ENCODE peak calls at places on chromosomes 1 and 21, in five cellular contexts. One of them, this sample, is unnamed. For H3K27me3 and H3K4me1, the result is how much of the 10 kb centered on the place peaks cover.

GRCh38 chr1:44212355-44213221 is 683 bp upstream of the DMAP1 start:
- DNase-seq in adipocyte: no peak
- DNase-seq in pancreas: no peak
- DNase-seq in cardiac muscle cell: no peak
- DNase-seq in mesendoderm: no peak
- DNase-seq in this sample: no peak

GRCh38 chr1:203278087-203278884 is 27.0 kb upstream of the BTG2 start:
- DNase-seq in mesendoderm: peak
- DNase-seq in pancreas: peak
- DNase-seq in adipocyte: peak
- DNase-seq in cardiac muscle cell: peak
- DNase-seq in this sample: peak

GRCh38 chr1:244836135-244836521 is 670 bp downstream of the COX20 start:
- DNase-seq in pancreas: no peak
- DNase-seq in adipocyte: peak
- DNase-seq in mesendoderm: peak
- DNase-seq in cardiac muscle cell: peak
- DNase-seq in this sample: peak

GRCh38 chr1:29332204-29332603 is 95.9 kb downstream of the PTPRU start:
- DNase-seq in mesendoderm: peak
- DNase-seq in cardiac muscle cell: peak
- DNase-seq in adipocyte: peak
- DNase-seq in pancreas: peak
- DNase-seq in this sample: peak

GRCh38 chr1:52156460-52156859 is 14.6 kb downstream of the ZFYVE9 start:
- DNase-seq in mesendoderm: no peak
- DNase-seq in cardiac muscle cell: no peak
- DNase-seq in adipocyte: no peak
- DNase-seq in pancreas: no peak
- DNase-seq in this sample: no peak

GRCh38 chr1:92980732-92981647 is 19.7 kb upstream of the DIPK1A start:
- DNase-seq in pancreas: no peak
- DNase-seq in mesendoderm: no peak
- DNase-seq in adipocyte: no peak
- DNase-seq in cardiac muscle cell: no peak
- DNase-seq in this sample: no peak

GRCh38 chr1:171210355-171210754 is 25.3 kb downstream of the FMO2 start:
- DNase-seq in mesendoderm: no peak
- DNase-seq in cardiac muscle cell: peak
- DNase-seq in pancreas: no peak
- DNase-seq in adipocyte: peak
- DNase-seq in this sample: no peak

GRCh38 chr1:198105185-198105584 is 51.6 kb upstream of the NEK7 start:
- DNase-seq in cardiac muscle cell: no peak
- DNase-seq in pancreas: no peak
- DNase-seq in mesendoderm: no peak
- DNase-seq in adipocyte: no peak
- DNase-seq in this sample: no peak

GRCh38 chr1:209387271-209387968 is 196.1 kb upstream of the CAMK1G start:
- DNase-seq in mesendoderm: no peak
- DNase-seq in cardiac muscle cell: no peak
- DNase-seq in pancreas: no peak
- DNase-seq in adipocyte: no peak
- DNase-seq in this sample: no peak

GRCh38 chr1:84619383-84620093 is 45.3 kb upstream of the CTBS start:
- DNase-seq in adipocyte: peak
- DNase-seq in pancreas: no peak
- DNase-seq in mesendoderm: peak
- DNase-seq in cardiac muscle cell: peak
- DNase-seq in this sample: peak

GRCh38 chr1:6179564-6180175 is 451 bp downstream of the CHD5 start:
- DNase-seq in mesendoderm: no peak
- DNase-seq in cardiac muscle cell: no peak
- DNase-seq in adipocyte: peak
- DNase-seq in pancreas: no peak
- DNase-seq in this sample: peak

GRCh38 chr1:19754482-19754881 is 45.2 kb downstream of the TMCO4 start:
- DNase-seq in pancreas: no peak
- DNase-seq in adipocyte: no peak
- DNase-seq in cardiac muscle cell: no peak
- DNase-seq in mesendoderm: no peak
- DNase-seq in this sample: no peak

GRCh38 chr1:198858026-198858425 is 219.2 kb downstream of the PTPRC start:
- DNase-seq in mesendoderm: no peak
- DNase-seq in adipocyte: no peak
- DNase-seq in pancreas: no peak
- DNase-seq in cardiac muscle cell: no peak
- DNase-seq in this sample: no peak

GRCh38 chr21:43932005-43932404 is 67.0 kb downstream of the AGPAT3 start:
- DNase-seq in cardiac muscle cell: no peak
- DNase-seq in pancreas: no peak
- DNase-seq in adipocyte: no peak
- DNase-seq in mesendoderm: no peak
- DNase-seq in this sample: no peak

GRCh38 chr1:89702520-89703045 is 69.7 kb downstream of the LRRC8C start:
- DNase-seq in mesendoderm: no peak
- DNase-seq in adipocyte: no peak
- DNase-seq in pancreas: no peak
- DNase-seq in cardiac muscle cell: no peak
- DNase-seq in this sample: no peak

GRCh38 chr1:31239653-31240241 is at the start of gene NKAIN1:
- DNase-seq in mesendoderm: peak
- DNase-seq in cardiac muscle cell: peak
- DNase-seq in adipocyte: peak
- DNase-seq in pancreas: peak
- DNase-seq in this sample: peak

GRCh38 chr1:3530931-3531818 is 76.7 kb downstream of the ARHGEF16 start:
- DNase-seq in adipocyte: peak
- DNase-seq in mesendoderm: peak
- DNase-seq in cardiac muscle cell: peak
- DNase-seq in pancreas: peak
- DNase-seq in this sample: peak
- H3K27me3 ChIP-seq in adipocyte: under half
- H3K27me3 ChIP-seq in mesendoderm: under half
- H3K27me3 ChIP-seq in cardiac muscle cell: under half
- H3K27me3 ChIP-seq in pancreas: under half
- H3K27me3 ChIP-seq in this sample: under half

GRCh38 chr1:238201992-238202391 is 311.3 kb upstream of the ZP4 start:
- DNase-seq in cardiac muscle cell: no peak
- DNase-seq in adipocyte: no peak
- DNase-seq in pancreas: no peak
- DNase-seq in mesendoderm: no peak
- DNase-seq in this sample: no peak

GRCh38 chr1:238191161-238191560 is 300.4 kb upstream of the ZP4 start:
- DNase-seq in pancreas: no peak
- DNase-seq in cardiac muscle cell: no peak
- DNase-seq in mesendoderm: no peak
- DNase-seq in adipocyte: no peak
- DNase-seq in this sample: no peak

GRCh38 chr1:238199325-238199724 is 308.6 kb upstream of the ZP4 start:
- DNase-seq in adipocyte: no peak
- DNase-seq in cardiac muscle cell: no peak
- DNase-seq in pancreas: no peak
- DNase-seq in mesendoderm: no peak
- DNase-seq in this sample: no peak

DNA sequence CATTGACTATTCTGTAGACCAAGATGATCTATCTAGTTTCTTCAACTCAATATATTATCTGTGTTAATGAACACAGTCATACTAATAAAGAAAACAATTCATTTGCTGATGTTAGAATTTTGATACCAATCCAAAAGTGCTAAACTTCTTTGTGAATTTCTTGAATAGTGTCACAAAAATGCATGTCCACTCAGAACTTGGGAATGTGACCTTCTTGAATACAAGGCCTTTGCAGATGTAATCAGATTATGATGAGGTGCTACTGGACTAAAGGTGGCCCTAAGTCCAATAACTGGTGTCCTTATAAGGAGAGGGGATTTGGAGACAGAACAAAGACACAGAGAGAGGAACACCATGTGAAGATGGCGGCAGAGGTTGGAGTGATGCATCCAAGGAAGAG is 305.8 kb upstream of the ZP4 start:
- DNase-seq in pancreas: no peak
- DNase-seq in mesendoderm: no peak
- DNase-seq in cardiac muscle cell: no peak
- DNase-seq in adipocyte: no peak
- DNase-seq in this sample: no peak
- H3K4me1 ChIP-seq in pancreas: under half
- H3K4me1 ChIP-seq in mesendoderm: under half
- H3K4me1 ChIP-seq in cardiac muscle cell: under half
- H3K4me1 ChIP-seq in adipocyte: under half
- H3K4me1 ChIP-seq in this sample: under half

DNA sequence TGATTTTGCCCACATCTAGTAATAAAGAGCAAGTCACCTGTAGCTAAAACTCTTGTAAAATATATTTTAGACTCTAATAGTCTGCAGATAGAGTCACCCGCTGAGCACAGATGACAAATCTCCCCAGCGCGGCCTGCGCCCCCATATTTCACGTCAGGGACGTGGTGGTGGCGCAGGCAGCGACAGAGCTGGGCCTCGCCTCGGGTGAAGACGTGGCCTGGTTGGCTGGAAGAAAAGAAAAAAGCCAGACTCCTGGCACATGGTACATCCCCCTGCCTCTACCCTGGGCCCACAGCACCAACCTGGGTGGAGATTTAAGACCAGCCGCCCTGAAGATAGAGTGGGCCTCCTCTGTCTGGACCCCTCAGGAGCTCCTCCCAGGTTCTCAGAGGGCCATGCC is 6.0 kb upstream of the DMBX1 start:
- DNase-seq in adipocyte: no peak
- DNase-seq in cardiac muscle cell: no peak
- DNase-seq in mesendoderm: no peak
- DNase-seq in pancreas: no peak
- DNase-seq in this sample: peak
- H3K27me3 ChIP-seq in adipocyte: half or more
- H3K27me3 ChIP-seq in cardiac muscle cell: half or more
- H3K27me3 ChIP-seq in mesendoderm: under half
- H3K27me3 ChIP-seq in pancreas: under half
- H3K27me3 ChIP-seq in this sample: half or more

GRCh38 chr1:22801753-22802152 is 91.1 kb downstream of the EPHB2 start:
- DNase-seq in adipocyte: no peak
- DNase-seq in cardiac muscle cell: no peak
- DNase-seq in mesendoderm: peak
- DNase-seq in pancreas: no peak
- DNase-seq in this sample: no peak

GRCh38 chr1:22805672-22806038 is 95.0 kb downstream of the EPHB2 start:
- DNase-seq in cardiac muscle cell: no peak
- DNase-seq in adipocyte: no peak
- DNase-seq in mesendoderm: no peak
- DNase-seq in pancreas: no peak
- DNase-seq in this sample: peak

GRCh38 chr1:22804333-22804906 is 93.8 kb downstream of the EPHB2 start:
- DNase-seq in cardiac muscle cell: no peak
- DNase-seq in pancreas: no peak
- DNase-seq in mesendoderm: no peak
- DNase-seq in adipocyte: no peak
- DNase-seq in this sample: no peak

GRCh38 chr1:22804969-22805671 is 94.5 kb downstream of the EPHB2 start:
- DNase-seq in adipocyte: no peak
- DNase-seq in pancreas: no peak
- DNase-seq in cardiac muscle cell: no peak
- DNase-seq in mesendoderm: no peak
- DNase-seq in this sample: peak

GRCh38 chr1:22803833-22804232 is 93.2 kb downstream of the EPHB2 start:
- DNase-seq in pancreas: no peak
- DNase-seq in mesendoderm: no peak
- DNase-seq in cardiac muscle cell: peak
- DNase-seq in adipocyte: no peak
- DNase-seq in this sample: no peak
- H3K4me1 ChIP-seq in pancreas: under half
- H3K4me1 ChIP-seq in mesendoderm: under half
- H3K4me1 ChIP-seq in cardiac muscle cell: under half
- H3K4me1 ChIP-seq in adipocyte: under half
- H3K4me1 ChIP-seq in this sample: under half

DNA sequence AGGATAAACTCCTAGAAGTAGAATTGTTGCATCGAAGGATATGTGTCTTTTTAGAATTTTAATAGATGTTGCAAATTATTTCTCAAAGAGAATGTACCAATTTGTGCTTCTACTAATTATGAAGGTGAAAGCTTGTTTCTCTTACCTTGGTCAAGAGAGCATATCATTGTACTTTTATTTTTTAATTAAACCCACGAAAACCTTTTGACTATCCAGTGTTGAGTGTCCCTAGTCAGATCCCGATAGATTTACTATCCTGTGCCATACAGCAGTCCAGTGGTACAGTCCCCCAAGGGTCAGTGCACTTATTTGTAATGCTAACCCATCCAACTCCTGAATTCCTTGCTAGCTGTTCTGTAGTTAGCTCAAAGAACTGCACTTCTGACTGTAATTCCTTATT is 11.0 kb downstream of the FCRLB start:
- DNase-seq in pancreas: no peak
- DNase-seq in cardiac muscle cell: no peak
- DNase-seq in mesendoderm: no peak
- DNase-seq in adipocyte: no peak
- DNase-seq in this sample: no peak
- H3K27me3 ChIP-seq in pancreas: under half
- H3K27me3 ChIP-seq in cardiac muscle cell: under half
- H3K27me3 ChIP-seq in mesendoderm: under half
- H3K27me3 ChIP-seq in adipocyte: under half
- H3K27me3 ChIP-seq in this sample: under half

DNA sequence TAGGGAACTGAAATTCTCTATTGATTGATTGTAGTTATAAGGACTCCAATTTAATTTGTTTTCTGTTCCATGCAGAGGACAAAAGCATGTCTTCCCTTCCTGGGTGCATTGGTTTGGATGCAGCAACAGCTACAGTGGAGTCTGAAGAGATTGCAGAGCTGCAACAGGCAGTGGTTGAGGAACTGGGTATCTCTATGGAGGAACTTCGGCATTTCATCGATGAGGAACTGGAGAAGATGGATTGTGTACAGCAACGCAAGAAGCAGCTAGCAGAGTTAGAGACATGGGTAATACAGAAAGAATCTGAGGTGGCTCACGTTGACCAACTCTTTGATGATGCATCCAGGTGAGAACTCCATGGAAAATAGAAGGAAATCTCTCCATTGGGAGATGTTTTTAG is 1.5 kb downstream of the SETDB1 start:
- DNase-seq in pancreas: no peak
- DNase-seq in cardiac muscle cell: no peak
- DNase-seq in adipocyte: no peak
- DNase-seq in mesendoderm: no peak
- DNase-seq in this sample: no peak
- H3K4me1 ChIP-seq in pancreas: under half
- H3K4me1 ChIP-seq in cardiac muscle cell: under half
- H3K4me1 ChIP-seq in adipocyte: under half
- H3K4me1 ChIP-seq in mesendoderm: under half
- H3K4me1 ChIP-seq in this sample: under half

GRCh38 chr21:36038701-36039497 is 21.4 kb downstream of the SETD4 start:
- DNase-seq in adipocyte: no peak
- DNase-seq in pancreas: no peak
- DNase-seq in mesendoderm: no peak
- DNase-seq in cardiac muscle cell: no peak
- DNase-seq in this sample: peak
- H3K27me3 ChIP-seq in adipocyte: under half
- H3K27me3 ChIP-seq in pancreas: under half
- H3K27me3 ChIP-seq in mesendoderm: under half
- H3K27me3 ChIP-seq in cardiac muscle cell: under half
- H3K27me3 ChIP-seq in this sample: under half